ENCODE peak calls at places on chromosomes 13 and 19, in four cellular contexts. D is H9, C is neuronal stem cell, F is mesenchymal stem cell. M is an unnamed sample.

GRCh38 chr19:21604941-21605548 is 99.6 kb downstream of the ZNF429 start:
- DNase-seq in D (no peak), C (no peak), F (no peak), M (no peak)

GRCh38 chr19:42919757-42920079 is 2.0 kb upstream of the PSG6 start:
- DNase-seq in D (no peak), C (no peak), F (no peak), M (no peak)

GRCh38 chr19:46353730-46354528 is 7.0 kb downstream of the PPP5C start:
- DNase-seq in D (no peak), C (no peak), F (no peak), M (no peak)

GRCh38 chr13:30148171-30148754 is 159.1 kb downstream of the KATNAL1 start:
- DNase-seq in D (no peak), C (no peak), F (no peak), M (no peak)

GRCh38 chr13:88628882-88629281 is 957.7 kb downstream of the SLITRK5 start:
- DNase-seq in D (no peak), C (no peak), F (no peak), M (no peak)

GRCh38 chr19:46704379-46705076 is 12.4 kb downstream of the PRKD2 start:
- DNase-seq in D (peak), C (no peak), F (peak), M (peak)

GRCh38 chr19:5547881-5548280 is 19.9 kb downstream of the TINCR start:
- DNase-seq in D (peak), C (no peak), F (peak), M (peak)

GRCh38 chr19:21604351-21604926 is 99.0 kb downstream of the ZNF429 start:
- DNase-seq in D (no peak), C (no peak), F (peak), M (peak)

GRCh38 chr19:35468637-35469036 is 20.6 kb downstream of the FFAR2 start:
- DNase-seq in D (peak), C (no peak), F (peak), M (no peak)

GRCh38 chr19:53642381-53643099 is 10.7 kb downstream of the DPRX start:
- DNase-seq in D (no peak), C (no peak), F (no peak), M (no peak)

GRCh38 chr19:37654525-37654832 is 786 bp downstream of the ZFP30 start:
- DNase-seq in D (no peak), C (no peak), F (peak), M (no peak)

DNA sequence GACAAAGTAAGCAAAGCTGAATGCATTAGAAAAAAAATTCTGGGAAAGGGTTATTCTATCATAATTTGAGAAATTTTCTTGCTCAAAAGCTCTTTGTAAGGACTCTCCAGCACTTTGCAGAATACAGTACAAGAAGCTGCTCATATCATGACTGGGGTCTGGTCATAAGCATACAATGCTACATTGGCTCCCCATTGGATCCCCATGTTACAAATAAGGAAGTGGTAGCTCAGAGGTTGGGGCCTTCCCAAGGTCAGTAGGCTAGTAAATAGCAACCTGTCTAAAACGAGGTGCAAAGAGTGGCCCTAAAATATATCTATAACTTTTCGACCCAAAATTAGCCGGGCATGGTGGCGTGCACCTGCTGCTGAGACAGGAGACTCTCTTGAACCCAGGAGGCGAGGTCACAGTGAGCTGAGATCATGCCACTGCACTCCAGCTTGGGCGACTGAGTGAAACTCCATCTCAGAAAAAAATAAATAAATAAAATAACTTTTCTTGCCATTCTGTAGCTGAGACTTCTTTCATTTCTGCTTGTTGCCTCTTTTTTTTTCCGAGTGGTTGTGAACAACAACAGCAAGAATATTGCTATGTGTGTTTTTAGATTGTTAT is 10.1 kb downstream of the CDX2 start:
- DNase-seq in D (no peak), C (no peak), F (no peak), M (no peak)
- H2BK12ac ChIP-seq in D (no peak), C (no peak), F (no peak), M (no peak)

GRCh38 chr19:15448778-15449619 is 757 bp downstream of the WIZ start:
- DNase-seq in D (no peak), C (no peak), F (peak), M (no peak)

GRCh38 chr19:15452111-15453047 is 2.6 kb upstream of the WIZ start:
- DNase-seq in D (peak), C (peak), F (peak), M (peak)

GRCh38 chr19:15448014-15448777 is 1.6 kb downstream of the WIZ start:
- DNase-seq in D (no peak), C (no peak), F (no peak), M (no peak)

GRCh38 chr19:15450528-15450890 is 753 bp upstream of the WIZ start:
- DNase-seq in D (no peak), C (no peak), F (no peak), M (no peak)

GRCh38 chr19:15449620-15450527 is at the start of gene WIZ:
- DNase-seq in D (peak), C (peak), F (peak), M (no peak)
- H2BK12ac ChIP-seq in D (peak), C (no peak), F (no peak), M (peak)

DNA sequence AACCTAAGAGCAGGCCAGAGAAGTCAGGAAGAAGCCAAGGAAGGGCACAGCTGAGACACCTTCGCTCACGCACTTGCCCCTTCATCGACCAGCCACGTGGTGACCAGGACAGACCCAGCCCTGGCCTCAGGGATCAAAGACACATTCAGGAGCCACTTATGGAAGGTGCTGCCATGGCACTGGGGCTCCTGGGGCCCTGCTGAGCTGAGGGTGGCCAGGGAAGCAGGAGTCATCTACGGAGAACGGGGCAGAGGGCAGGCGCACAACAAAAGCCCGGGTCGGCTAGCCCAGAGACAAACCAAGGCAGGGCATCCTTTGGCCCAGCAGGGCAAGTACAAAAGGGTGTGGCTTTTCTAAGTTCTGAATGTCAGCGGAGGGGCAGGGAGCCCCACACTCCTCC is 2.3 kb downstream of the PLPP2 start:
- DNase-seq in D (no peak), C (no peak), F (no peak), M (no peak)
- H2BK12ac ChIP-seq in D (no peak), C (peak), F (no peak), M (peak)

DNA sequence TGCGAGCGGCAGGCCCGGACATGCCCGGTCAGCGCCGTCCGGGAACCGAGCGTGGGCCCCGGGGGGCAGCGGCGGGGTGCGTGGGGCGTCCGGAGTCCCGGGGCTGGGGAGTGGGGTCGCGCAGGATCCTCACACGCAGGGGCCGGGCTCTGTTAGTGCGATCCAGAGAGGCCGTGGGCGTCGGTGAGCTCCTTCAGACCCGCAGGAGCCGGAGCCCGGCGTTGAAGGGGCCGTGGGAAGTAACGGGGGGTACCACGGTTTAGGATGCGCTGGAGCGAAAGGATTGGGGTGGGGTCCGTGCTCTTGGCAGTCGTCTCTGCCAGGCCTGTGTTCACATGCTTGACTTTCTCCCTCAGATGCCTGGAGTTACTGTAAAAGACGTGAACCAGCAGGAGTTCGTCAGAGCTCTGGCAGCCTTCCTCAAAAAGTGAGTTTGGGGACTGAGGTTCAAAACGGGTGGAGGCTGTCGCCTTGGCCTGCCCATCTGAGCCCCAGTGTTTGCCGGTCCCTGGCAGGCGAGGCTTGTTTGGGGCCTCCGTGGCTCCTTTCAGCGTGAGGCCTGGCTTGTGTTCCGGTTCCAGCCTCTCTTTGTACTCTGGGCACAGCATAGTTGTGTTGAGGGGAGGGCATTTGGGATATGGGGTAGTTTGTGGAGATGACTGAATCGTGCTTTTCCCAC is 503 bp downstream of the RPS19 start:
- DNase-seq in D (no peak), C (no peak), F (peak), M (no peak)
- H2BK12ac ChIP-seq in D (no peak), C (no peak), F (no peak), M (no peak)

GRCh38 chr13:23563085-23563484 is 7.1 kb upstream of the TNFRSF19 start:
- DNase-seq in D (no peak), C (no peak), F (no peak), M (no peak)

GRCh38 chr13:23572836-23573235 is 2.6 kb downstream of the TNFRSF19 start:
- DNase-seq in D (no peak), C (no peak), F (no peak), M (no peak)

GRCh38 chr13:23570099-23570926 is at the start of gene TNFRSF19:
- DNase-seq in D (no peak), C (no peak), F (peak), M (no peak)

GRCh38 chr13:23570931-23571330 is 719 bp downstream of the TNFRSF19 start:
- DNase-seq in D (no peak), C (no peak), F (no peak), M (no peak)

GRCh38 chr13:23567792-23568480 is 2.3 kb upstream of the TNFRSF19 start:
- DNase-seq in D (peak), C (peak), F (no peak), M (no peak)
- H2BK12ac ChIP-seq in D (no peak), C (no peak), F (no peak), M (no peak)

GRCh38 chr13:99158846-99159245 is 41.8 kb upstream of the UBAC2 start:
- DNase-seq in D (no peak), C (no peak), F (no peak), M (no peak)

GRCh38 chr13:99161512-99161911 is 39.1 kb upstream of the UBAC2 start:
- DNase-seq in D (no peak), C (no peak), F (no peak), M (no peak)

GRCh38 chr13:99159331-99160061 is 41.2 kb upstream of the UBAC2 start:
- DNase-seq in D (no peak), C (no peak), F (no peak), M (no peak)

GRCh38 chr13:99162543-99162942 is 38.1 kb upstream of the UBAC2 start:
- DNase-seq in D (no peak), C (no peak), F (no peak), M (no peak)

GRCh38 chr13:99160415-99160814 is 40.2 kb upstream of the UBAC2 start:
- DNase-seq in D (no peak), C (no peak), F (no peak), M (no peak)
- H2BK12ac ChIP-seq in D (no peak), C (no peak), F (no peak), M (no peak)

DNA sequence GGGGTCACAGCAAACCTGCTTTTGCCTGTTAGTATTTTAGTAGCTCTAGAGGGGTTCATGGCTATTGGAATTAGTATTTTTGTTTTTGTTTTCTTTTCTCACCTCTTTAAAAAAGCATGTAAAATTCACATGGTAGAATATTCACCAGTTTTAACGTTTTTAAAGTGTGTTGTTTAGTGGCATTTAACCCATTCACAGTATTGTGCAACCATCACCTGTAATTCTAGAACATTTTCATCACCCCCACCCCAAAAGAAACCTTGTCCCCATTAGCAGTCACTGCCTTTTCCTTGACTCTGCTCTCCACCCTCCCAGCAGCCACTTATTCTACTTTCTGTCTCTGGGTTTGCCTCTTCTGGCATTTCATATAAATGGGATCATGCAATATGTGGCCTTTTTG is 39.8 kb downstream of the GATAD2A start:
- DNase-seq in D (no peak), C (no peak), F (no peak), M (no peak)
- H2BK12ac ChIP-seq in D (no peak), C (no peak), F (no peak), M (no peak)